ENCODE peak calls at places on chromosomes 1 and 21, in five cellular contexts. H is HCT116, X is GM12878, Q is K562, D is SK-N-SH. N is an unnamed sample.

GRCh38 chr21:35426484-35426883 is 377.4 kb upstream of the RUNX1 start:
- DNase-seq in H (no peak), X (no peak), Q (no peak), D (no peak), N (no peak)

GRCh38 chr1:183633676-183634343 is 1.8 kb downstream of the ARPC5 start:
- DNase-seq in H (peak; percentile 63), X (peak; percentile 73), Q (peak; percentile 60), D (peak; percentile 46), N (peak; percentile 57)

GRCh38 chr21:33374080-33374873 is 28.9 kb upstream of the IFNGR2 start:
- DNase-seq in H (peak; percentile 53), X (no peak), Q (peak; percentile 55), D (peak; percentile 45), N (peak; percentile 64)

GRCh38 chr1:216686860-216687545 is 36.2 kb downstream of the ESRRG start:
- DNase-seq in H (no peak), X (no peak), Q (no peak), D (no peak), N (no peak)

GRCh38 chr1:234771642-234772344 is 161.8 kb upstream of the IRF2BP2 start:
- DNase-seq in H (no peak), X (no peak), Q (no peak), D (no peak), N (no peak)

GRCh38 chr1:47927165-47927564 is 70.0 kb downstream of the TRABD2B start:
- DNase-seq in H (no peak), X (no peak), Q (no peak), D (no peak), N (peak; percentile 51)

GRCh38 chr1:17097125-17097524 is 22.1 kb downstream of the PADI2 start:
- DNase-seq in H (no peak), X (no peak), Q (no peak), D (no peak), N (peak; percentile 16)

GRCh38 chr1:178633068-178633467 is 92.0 kb upstream of the RALGPS2 start:
- DNase-seq in H (no peak), X (no peak), Q (no peak), D (no peak), N (no peak)

GRCh38 chr1:18417317-18418269 is 63.1 kb upstream of the KLHDC7A start:
- DNase-seq in H (no peak), X (no peak), Q (no peak), D (no peak), N (no peak)

GRCh38 chr1:12488666-12489354 is 129.2 kb downstream of the DHRS3 start:
- DNase-seq in H (peak; percentile 65), X (no peak), Q (no peak), D (no peak), N (no peak)

GRCh38 chr1:203442821-203443220 is 32.8 kb upstream of the PRELP start:
- DNase-seq in H (no peak), X (no peak), Q (no peak), D (no peak), N (no peak)

GRCh38 chr1:226975259-226975908 is 35.3 kb downstream of the COQ8A start:
- DNase-seq in H (no peak), X (no peak), Q (no peak), D (no peak), N (no peak)

GRCh38 chr1:70353641-70354331 is 736 bp downstream of the ANKRD13C start:
- DNase-seq in H (no peak), X (peak; percentile 13), Q (peak; percentile 35), D (no peak), N (peak; percentile 6)

GRCh38 chr1:167635941-167636340 is 5.9 kb downstream of the RCSD1 start:
- DNase-seq in H (no peak), X (no peak), Q (no peak), D (no peak), N (no peak)

GRCh38 chr1:59142663-59143487 is 154.0 kb upstream of the FGGY start:
- DNase-seq in H (peak; percentile 53), X (no peak), Q (no peak), D (no peak), N (peak; percentile 60)

GRCh38 chr1:7579831-7580804 is 191.0 kb upstream of the VAMP3 start:
- DNase-seq in H (no peak), X (no peak), Q (no peak), D (no peak), N (no peak)

GRCh38 chr21:43777953-43778352 is 1.8 kb upstream of the CSTB start:
- DNase-seq in H (no peak), X (no peak), Q (no peak), D (no peak), N (no peak)

GRCh38 chr1:112718691-112719418 is 3.7 kb upstream of the PPM1J start:
- DNase-seq in H (no peak), X (no peak), Q (peak; percentile 70), D (peak; percentile 90), N (peak; percentile 78)

GRCh38 chr1:225483818-225484656 is 56.2 kb upstream of the LBR start:
- DNase-seq in H (no peak), X (no peak), Q (no peak), D (no peak), N (no peak)

GRCh38 chr1:59544615-59545014 is 247.7 kb downstream of the FGGY start:
- DNase-seq in H (no peak), X (no peak), Q (no peak), D (no peak), N (no peak)

GRCh38 chr1:96845464-96845863 is 123.9 kb downstream of the PTBP2 start:
- DNase-seq in H (peak; percentile 15), X (no peak), Q (peak; percentile 69), D (no peak), N (no peak)

GRCh38 chr21:39444406-39445145 is 1.0 kb downstream of the LCA5L start:
- DNase-seq in H (no peak), X (no peak), Q (no peak), D (peak; percentile 59), N (peak; percentile 25)

GRCh38 chr1:24315391-24315790 is 3.8 kb upstream of the GRHL3 start:
- DNase-seq in H (no peak), X (no peak), Q (no peak), D (no peak), N (no peak)

DNA sequence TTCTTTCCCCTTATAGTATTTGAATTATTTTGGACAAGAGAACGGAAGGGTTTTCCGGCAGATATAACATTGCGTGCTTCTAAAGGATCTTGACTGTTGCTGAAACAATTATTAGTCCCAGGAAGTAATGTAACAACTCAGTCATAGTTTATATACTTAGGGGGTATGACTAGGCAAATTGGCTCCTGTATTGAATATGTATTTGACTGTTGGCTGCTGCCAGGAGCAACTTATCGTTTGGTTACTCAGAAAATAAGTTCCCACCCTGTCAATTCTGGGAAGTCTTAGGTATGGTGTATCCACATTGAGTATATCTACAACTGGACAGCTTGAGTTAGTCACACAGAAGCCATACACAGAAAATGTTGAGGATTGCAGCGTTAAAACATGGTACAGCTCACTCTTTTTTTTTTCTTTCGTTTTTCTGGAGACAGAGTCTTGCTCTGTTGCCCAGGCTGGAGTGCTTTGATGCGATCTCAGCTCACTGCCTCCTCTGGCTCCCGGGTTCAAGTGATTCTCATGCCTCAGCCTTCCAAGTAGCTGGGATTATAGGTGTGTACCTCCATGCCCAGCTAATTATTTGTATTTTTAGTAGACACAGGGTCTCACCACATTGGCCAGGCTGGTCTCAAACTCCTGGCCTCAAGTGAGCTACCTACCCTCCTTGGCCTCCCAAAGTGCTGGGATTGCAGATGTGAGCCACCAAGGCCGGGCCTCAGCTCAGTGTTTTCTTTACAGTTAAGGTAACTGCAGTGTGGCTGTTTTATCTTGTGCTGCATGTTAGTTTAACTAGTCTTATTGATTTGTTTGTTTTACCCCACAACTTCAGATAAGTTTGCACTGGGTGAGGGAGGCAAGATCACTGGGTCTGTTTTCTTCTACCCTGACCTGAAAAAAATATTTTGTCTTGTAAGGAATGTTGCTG is 10.2 kb downstream of the SMAP2 start:
- DNase-seq in H (no peak), X (no peak), Q (peak; percentile 74), D (no peak), N (no peak)
- TF ChIP-seq JUND in H (no peak), X (no peak), Q (peak; percentile 2), D (no peak), N (no peak)

DNA sequence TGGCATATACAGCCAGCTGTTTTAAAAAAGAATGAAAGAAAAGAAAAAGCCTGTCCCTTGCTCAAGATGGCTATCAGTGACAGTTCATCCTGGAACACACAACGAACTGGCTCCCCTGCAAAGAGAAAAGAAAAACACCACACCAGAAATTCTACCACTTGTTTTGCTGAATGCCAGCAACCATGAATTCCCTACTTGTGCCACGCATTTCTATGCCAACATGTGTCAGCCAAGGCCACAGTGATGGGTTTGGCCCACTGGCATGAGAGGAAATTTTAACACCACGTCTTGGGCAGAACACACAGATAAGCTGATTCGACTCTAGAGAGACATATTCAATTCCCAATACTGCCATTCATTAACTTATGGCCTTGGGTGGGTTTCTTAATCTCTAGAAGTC is 64.0 kb downstream of the CAPZB start:
- DNase-seq in H (no peak), X (no peak), Q (no peak), D (no peak), N (no peak)
- TF ChIP-seq JUND in H (no peak), X (no peak), Q (no peak), D (no peak), N (no peak)

GRCh38 chr1:180026556-180026955 is 71.9 kb downstream of the CEP350 start:
- DNase-seq in H (no peak), X (no peak), Q (no peak), D (no peak), N (no peak)

GRCh38 chr1:180033387-180033786 is 78.8 kb downstream of the CEP350 start:
- DNase-seq in H (no peak), X (no peak), Q (no peak), D (no peak), N (no peak)

GRCh38 chr1:180029524-180030130 is 75.0 kb downstream of the CEP350 start:
- DNase-seq in H (no peak), X (no peak), Q (no peak), D (no peak), N (no peak)

GRCh38 chr1:180028864-180029263 is 74.3 kb downstream of the CEP350 start:
- DNase-seq in H (no peak), X (no peak), Q (no peak), D (no peak), N (no peak)

GRCh38 chr1:180027949-180028445 is 73.4 kb downstream of the CEP350 start:
- DNase-seq in H (no peak), X (no peak), Q (no peak), D (no peak), N (no peak)
- TF ChIP-seq JUND in H (no peak), X (no peak), Q (no peak), D (peak; percentile 38), N (no peak)

GRCh38 chr1:180994262-180994661 is 28.4 kb downstream of the STX6 start:
- DNase-seq in H (no peak), X (no peak), Q (no peak), D (no peak), N (no peak)
- TF ChIP-seq JUND in H (no peak), X (no peak), Q (no peak), D (no peak), N (no peak)

DNA sequence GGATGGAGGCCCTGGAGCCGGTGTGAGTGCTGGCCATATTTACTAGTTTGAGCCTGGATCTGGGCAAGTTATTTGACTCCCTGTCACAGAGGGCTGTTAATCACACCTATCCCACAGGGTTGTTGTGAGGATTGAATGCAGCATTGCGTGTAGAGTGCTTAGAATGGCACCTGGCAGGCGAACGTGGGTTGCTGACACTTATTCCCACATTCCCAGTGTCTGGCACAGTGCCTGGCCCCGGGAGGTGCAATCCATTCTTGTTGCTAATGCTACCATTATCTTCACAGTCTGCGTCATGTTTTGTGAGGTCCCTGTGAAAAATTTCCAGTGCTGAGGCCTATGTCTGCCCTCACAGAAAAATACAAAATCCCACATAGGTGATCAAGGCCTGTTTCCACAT is 66.1 kb downstream of the CD2 start:
- DNase-seq in H (no peak), X (no peak), Q (no peak), D (no peak), N (no peak)
- TF ChIP-seq JUND in H (no peak), X (no peak), Q (no peak), D (no peak), N (no peak)

GRCh38 chr1:9042272-9042671 is 16.0 kb upstream of the SLC2A7 start:
- DNase-seq in H (no peak), X (no peak), Q (no peak), D (no peak), N (no peak)
- TF ChIP-seq JUND in H (no peak), X (no peak), Q (no peak), D (no peak), N (no peak)

N was measured in T47D.